ENCODE peak calls at places on chromosome 2, in six cellular contexts. V is progenitor cell of endocrine pancreas; O is astrocyte of the spinal cord; S is dorsolateral prefrontal cortex; Z is CD4-positive, alpha-beta T cell; U is RWPE1. H is an unnamed sample.

GRCh38 chr2:162072976-162073775 is 839 bp downstream of the DPP4 start:
- DNase-seq in V (no peak), O (no peak), S (no peak), Z (peak), U (no peak), H (no peak)

GRCh38 chr2:138493334-138493733 is 8.2 kb upstream of the SPOPL start:
- DNase-seq in V (no peak), O (no peak), S (no peak), Z (no peak), U (no peak), H (no peak)

GRCh38 chr2:198499539-198499938 is 695.1 kb downstream of the PLCL1 start:
- DNase-seq in V (no peak), O (peak), S (peak), Z (no peak), U (no peak), H (no peak)

GRCh38 chr2:20425371-20425881 is 21.4 kb upstream of the RHOB start:
- DNase-seq in V (no peak), O (peak), S (no peak), Z (no peak), U (no peak), H (no peak)

GRCh38 chr2:150681120-150681796 is 193.8 kb upstream of the RND3 start:
- DNase-seq in V (no peak), O (peak), S (no peak), Z (no peak), U (no peak), H (no peak)

GRCh38 chr2:151632993-151633592 is 101.2 kb downstream of the NEB start:
- DNase-seq in V (no peak), O (peak), S (no peak), Z (no peak), U (no peak), H (no peak)

GRCh38 chr2:26745609-26746327 is 18.3 kb upstream of the SLC35F6 start:
- DNase-seq in V (peak), O (peak), S (peak), Z (peak), U (peak), H (peak)

GRCh38 chr2:133566967-133567645 is 1.2 kb downstream of the NCKAP5 start:
- DNase-seq in V (no peak), O (peak), S (no peak), Z (no peak), U (peak), H (no peak)

GRCh38 chr2:112886291-112886690 is 24.7 kb upstream of the IL37 start:
- DNase-seq in V (no peak), O (no peak), S (no peak), Z (no peak), U (no peak), H (no peak)

GRCh38 chr2:85668857-85669142 is 801 bp upstream of the SFTPB start:
- DNase-seq in V (no peak), O (no peak), S (no peak), Z (no peak), U (no peak), H (no peak)

GRCh38 chr2:177030391-177031000 is 182.1 kb upstream of the HNRNPA3 start:
- DNase-seq in V (no peak), O (no peak), S (no peak), Z (no peak), U (no peak), H (no peak)

GRCh38 chr2:177031435-177032222 is 181.0 kb upstream of the HNRNPA3 start:
- DNase-seq in V (no peak), O (no peak), S (no peak), Z (no peak), U (no peak), H (no peak)

GRCh38 chr2:177029075-177029474 is 183.5 kb upstream of the HNRNPA3 start:
- DNase-seq in V (no peak), O (no peak), S (no peak), Z (no peak), U (no peak), H (no peak)

GRCh38 chr2:177028296-177028695 is 184.3 kb upstream of the HNRNPA3 start:
- DNase-seq in V (no peak), O (no peak), S (no peak), Z (no peak), U (no peak), H (no peak)

DNA sequence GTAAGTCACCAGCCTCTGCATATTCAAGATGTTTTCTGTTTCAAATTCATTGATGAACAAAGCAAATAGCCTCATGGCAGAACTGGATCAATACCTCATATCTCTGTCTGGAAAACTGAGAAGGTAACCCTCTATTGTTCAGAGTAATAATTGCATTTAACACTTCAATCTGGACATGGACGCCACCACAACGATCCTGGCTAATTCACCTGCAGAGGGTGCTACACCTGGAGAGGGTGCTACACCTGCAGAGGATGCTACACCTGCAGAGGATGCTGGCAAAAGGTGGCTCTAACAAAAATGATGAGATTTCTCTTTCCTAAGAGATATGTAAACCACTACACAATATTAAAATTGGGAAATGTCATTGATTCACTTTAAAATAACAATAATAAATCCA is 183.1 kb upstream of the HNRNPA3 start:
- DNase-seq in V (no peak), O (no peak), S (no peak), Z (no peak), U (peak), H (no peak)
- TF ChIP-seq CTCF in V (peak), O (no peak), S (no peak), Z (no peak), U (no peak), H (no peak)

GRCh38 chr2:12048551-12048950 is 302.1 kb downstream of the LPIN1 start:
- DNase-seq in V (no peak), O (no peak), S (no peak), Z (no peak), U (no peak), H (no peak)
- TF ChIP-seq CTCF in V (peak), O (peak), S (no peak), Z (no peak), U (no peak), H (no peak)

GRCh38 chr2:237735762-237736161 is 62.8 kb upstream of the RBM44 start:
- DNase-seq in V (no peak), O (no peak), S (no peak), Z (no peak), U (no peak), H (no peak)
- TF ChIP-seq CTCF in V (no peak), O (no peak), S (no peak), Z (no peak), U (no peak), H (no peak)

GRCh38 chr2:43284967-43285366 is 58.6 kb upstream of the ZFP36L2 start:
- DNase-seq in V (no peak), O (no peak), S (no peak), Z (no peak), U (no peak), H (no peak)
- TF ChIP-seq CTCF in V (no peak), O (no peak), S (no peak), Z (no peak), U (no peak), H (no peak)

DNA sequence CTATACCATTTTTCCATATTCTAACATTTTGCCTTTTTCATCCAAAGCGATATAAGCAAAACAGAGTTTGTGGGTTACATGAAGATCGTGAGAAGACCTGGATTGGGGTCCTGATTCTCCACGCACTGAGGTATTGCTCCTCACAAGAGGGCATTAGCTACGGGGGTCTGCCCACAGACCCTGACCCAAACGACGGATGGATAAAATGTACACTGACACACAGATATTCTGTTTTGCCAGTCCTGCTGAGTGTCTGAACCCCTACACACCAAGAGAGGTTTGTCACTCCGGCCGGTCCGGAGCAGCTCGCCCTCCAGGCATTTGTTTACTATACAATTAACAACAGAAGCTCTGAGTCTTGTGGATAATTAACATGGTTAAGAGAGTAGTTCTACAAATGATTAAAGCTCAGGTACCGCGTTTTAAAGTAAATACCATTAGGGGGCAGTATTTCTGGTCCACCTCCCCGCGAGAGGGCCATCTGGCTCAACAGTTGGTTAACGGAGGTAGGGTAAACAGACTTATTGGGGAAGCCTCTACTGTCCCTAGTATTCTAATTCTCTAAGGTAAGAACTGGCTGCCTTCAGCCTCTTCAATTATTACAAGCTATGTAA is 28.4 kb downstream of the SCYGR8 start:
- DNase-seq in V (no peak), O (no peak), S (no peak), Z (no peak), U (no peak), H (no peak)
- TF ChIP-seq CTCF in V (peak), O (no peak), S (no peak), Z (no peak), U (no peak), H (no peak)

GRCh38 chr2:147939313-147939712 is 81.2 kb downstream of the ORC4 start:
- DNase-seq in V (no peak), O (no peak), S (no peak), Z (no peak), U (no peak), H (no peak)
- TF ChIP-seq CTCF in V (no peak), O (no peak), S (no peak), Z (no peak), U (no peak), H (no peak)

DNA sequence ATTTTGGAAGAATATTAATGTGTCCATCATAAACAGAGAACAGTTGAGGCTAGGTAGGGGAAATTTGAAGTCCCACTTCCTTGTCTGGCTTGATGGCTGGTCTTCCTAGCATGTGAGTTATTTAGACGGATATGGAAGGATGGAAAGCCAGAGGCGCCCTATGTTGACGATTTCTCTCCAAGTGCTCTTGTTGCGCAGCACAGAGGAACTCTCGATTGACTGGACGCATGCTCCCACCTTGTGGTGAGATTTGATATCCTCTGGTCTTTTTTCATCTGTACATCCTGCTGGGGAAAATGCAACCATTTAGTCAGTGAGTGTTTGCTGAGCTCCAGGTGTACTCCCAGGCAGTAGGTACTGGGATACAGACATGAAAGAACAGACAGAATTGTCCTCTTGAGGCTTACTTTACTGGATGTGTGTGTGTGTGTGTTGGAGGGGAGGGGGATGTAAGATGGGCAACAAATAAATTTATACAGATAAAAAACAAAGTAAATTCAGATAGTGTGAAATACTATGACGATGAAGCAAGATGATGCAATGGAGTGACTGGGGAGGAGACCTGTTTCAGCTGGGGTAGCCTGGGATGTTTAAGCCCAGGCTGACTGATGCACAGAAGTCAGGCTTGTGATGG is 137.2 kb downstream of the TRIM43 start:
- DNase-seq in V (peak), O (peak), S (peak), Z (no peak), U (peak), H (peak)
- TF ChIP-seq CTCF in V (peak), O (peak), S (peak), Z (peak), U (peak), H (peak)

GRCh38 chr2:192286093-192286701 is 91.5 kb upstream of the TMEFF2 start:
- DNase-seq in V (no peak), O (peak), S (no peak), Z (no peak), U (peak), H (no peak)
- TF ChIP-seq CTCF in V (peak), O (peak), S (peak), Z (no peak), U (peak), H (no peak)

DNA sequence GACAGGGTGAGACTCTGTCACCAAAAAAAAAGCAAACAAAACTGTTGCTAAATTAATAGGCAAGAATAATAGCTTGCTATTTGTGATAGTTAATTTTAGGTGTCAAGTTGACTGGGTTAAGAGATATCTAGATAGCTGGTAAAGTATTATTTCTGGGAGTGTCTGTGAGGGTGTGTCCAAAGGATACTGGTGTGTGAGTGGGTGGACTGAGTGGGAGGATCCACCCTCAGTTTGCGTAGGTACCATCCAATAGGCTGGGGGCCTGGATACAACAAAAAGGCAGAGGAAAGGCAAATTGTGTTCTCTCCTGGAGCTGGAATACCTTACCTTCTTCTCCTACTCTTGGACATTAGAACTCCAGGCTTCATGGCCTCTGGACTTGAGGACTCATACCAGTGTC is 15.0 kb downstream of the DUSP11 start:
- DNase-seq in V (no peak), O (no peak), S (no peak), Z (no peak), U (no peak), H (no peak)
- TF ChIP-seq CTCF in V (no peak), O (no peak), S (no peak), Z (no peak), U (no peak), H (no peak)

DNA sequence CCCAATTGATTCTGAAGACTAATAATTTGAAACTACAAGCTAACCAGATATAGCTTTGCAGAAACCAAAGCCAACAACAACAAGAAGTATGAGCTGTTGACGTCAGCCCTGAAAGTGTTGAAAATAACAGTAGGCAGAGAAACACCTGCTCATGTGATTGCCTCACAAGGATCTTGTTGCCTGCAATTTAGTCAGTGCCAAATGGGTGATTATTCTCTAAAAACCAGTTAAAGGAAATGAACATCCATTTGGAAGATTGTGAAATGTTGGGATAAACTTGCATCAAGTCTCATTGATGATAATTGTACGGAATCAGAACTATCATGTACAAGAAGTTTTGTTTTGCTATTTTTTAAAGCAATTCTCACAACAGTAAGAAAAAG is 2.8 kb downstream of the CYTIP start:
- DNase-seq in V (no peak), O (no peak), S (no peak), Z (no peak), U (no peak), H (no peak)
- TF ChIP-seq CTCF in V (no peak), O (no peak), S (no peak), Z (no peak), U (no peak), H (no peak)

H was measured in mesothelial cell of epicardium.